ENCODE peak calls at places on chromosome 1, in ten cellular contexts. One of them, this sample, is unnamed. For H3K4me1, the result is how much of the 10 kb centered on the place peaks cover.

GRCh38 chr1:222814536-222815366 is at the start of gene DISP1:
- DNase-seq in left ventricle myocardium inferior: peak
- DNase-seq in PC-3: peak
- DNase-seq in IMR-90: peak
- DNase-seq in tibial nerve: peak
- DNase-seq in right atrium auricular region: peak
- DNase-seq in uterus: peak
- DNase-seq in transverse colon: peak
- DNase-seq in pancreas: peak
- DNase-seq in colonic mucosa: peak
- DNase-seq in this sample: peak

GRCh38 chr1:25873120-25873519 is 2.4 kb downstream of the PAQR7 start:
- DNase-seq in left ventricle myocardium inferior: no peak
- DNase-seq in PC-3: no peak
- DNase-seq in IMR-90: no peak
- DNase-seq in tibial nerve: no peak
- DNase-seq in right atrium auricular region: no peak
- DNase-seq in uterus: no peak
- DNase-seq in transverse colon: peak
- DNase-seq in pancreas: no peak
- DNase-seq in colonic mucosa: no peak
- DNase-seq in this sample: peak

GRCh38 chr1:205787287-205787916 is 12.1 kb upstream of the RAB29 start:
- DNase-seq in left ventricle myocardium inferior: no peak
- DNase-seq in PC-3: no peak
- DNase-seq in IMR-90: no peak
- DNase-seq in tibial nerve: no peak
- DNase-seq in right atrium auricular region: no peak
- DNase-seq in uterus: no peak
- DNase-seq in transverse colon: no peak
- DNase-seq in pancreas: no peak
- DNase-seq in colonic mucosa: no peak
- DNase-seq in this sample: no peak

GRCh38 chr1:16391408-16391807 is 24.4 kb downstream of the SZRD1 start:
- DNase-seq in left ventricle myocardium inferior: no peak
- DNase-seq in PC-3: no peak
- DNase-seq in IMR-90: no peak
- DNase-seq in tibial nerve: no peak
- DNase-seq in right atrium auricular region: no peak
- DNase-seq in uterus: no peak
- DNase-seq in transverse colon: no peak
- DNase-seq in pancreas: no peak
- DNase-seq in colonic mucosa: no peak
- DNase-seq in this sample: no peak

GRCh38 chr1:197429372-197429771 is 161.3 kb downstream of the CRB1 start:
- DNase-seq in left ventricle myocardium inferior: no peak
- DNase-seq in PC-3: no peak
- DNase-seq in IMR-90: no peak
- DNase-seq in tibial nerve: no peak
- DNase-seq in right atrium auricular region: no peak
- DNase-seq in uterus: no peak
- DNase-seq in transverse colon: no peak
- DNase-seq in pancreas: no peak
- DNase-seq in colonic mucosa: no peak
- DNase-seq in this sample: no peak

GRCh38 chr1:41650176-41650519 is 165.7 kb upstream of the EDN2 start:
- DNase-seq in left ventricle myocardium inferior: no peak
- DNase-seq in PC-3: no peak
- DNase-seq in IMR-90: no peak
- DNase-seq in tibial nerve: no peak
- DNase-seq in right atrium auricular region: peak
- DNase-seq in uterus: no peak
- DNase-seq in transverse colon: no peak
- DNase-seq in pancreas: no peak
- DNase-seq in colonic mucosa: no peak
- DNase-seq in this sample: no peak

GRCh38 chr1:67771152-67771551 is 62.1 kb downstream of the GNG12 start:
- DNase-seq in left ventricle myocardium inferior: no peak
- DNase-seq in PC-3: peak
- DNase-seq in IMR-90: peak
- DNase-seq in tibial nerve: no peak
- DNase-seq in right atrium auricular region: no peak
- DNase-seq in uterus: no peak
- DNase-seq in transverse colon: no peak
- DNase-seq in pancreas: peak
- DNase-seq in colonic mucosa: no peak
- DNase-seq in this sample: no peak

GRCh38 chr1:88608139-88608943 is 75.7 kb upstream of the PKN2 start:
- DNase-seq in left ventricle myocardium inferior: no peak
- DNase-seq in PC-3: peak
- DNase-seq in IMR-90: peak
- DNase-seq in tibial nerve: no peak
- DNase-seq in right atrium auricular region: no peak
- DNase-seq in uterus: no peak
- DNase-seq in transverse colon: no peak
- DNase-seq in pancreas: no peak
- DNase-seq in colonic mucosa: no peak
- DNase-seq in this sample: no peak

GRCh38 chr1:108643492-108644333 is 17.2 kb downstream of the HENMT1 start:
- DNase-seq in left ventricle myocardium inferior: no peak
- DNase-seq in PC-3: peak
- DNase-seq in IMR-90: peak
- DNase-seq in tibial nerve: peak
- DNase-seq in right atrium auricular region: no peak
- DNase-seq in uterus: no peak
- DNase-seq in transverse colon: peak
- DNase-seq in pancreas: no peak
- DNase-seq in colonic mucosa: peak
- DNase-seq in this sample: peak

GRCh38 chr1:108645479-108646184 is 15.3 kb downstream of the HENMT1 start:
- DNase-seq in left ventricle myocardium inferior: no peak
- DNase-seq in PC-3: no peak
- DNase-seq in IMR-90: no peak
- DNase-seq in tibial nerve: no peak
- DNase-seq in right atrium auricular region: no peak
- DNase-seq in uterus: no peak
- DNase-seq in transverse colon: no peak
- DNase-seq in pancreas: no peak
- DNase-seq in colonic mucosa: no peak
- DNase-seq in this sample: no peak

GRCh38 chr1:108646265-108646660 is 14.6 kb downstream of the HENMT1 start:
- DNase-seq in left ventricle myocardium inferior: no peak
- DNase-seq in PC-3: no peak
- DNase-seq in IMR-90: no peak
- DNase-seq in tibial nerve: no peak
- DNase-seq in right atrium auricular region: no peak
- DNase-seq in uterus: no peak
- DNase-seq in transverse colon: no peak
- DNase-seq in pancreas: no peak
- DNase-seq in colonic mucosa: no peak
- DNase-seq in this sample: no peak

GRCh38 chr1:108646661-108647269 is 14.1 kb downstream of the HENMT1 start:
- DNase-seq in left ventricle myocardium inferior: peak
- DNase-seq in PC-3: peak
- DNase-seq in IMR-90: peak
- DNase-seq in tibial nerve: peak
- DNase-seq in right atrium auricular region: peak
- DNase-seq in uterus: no peak
- DNase-seq in transverse colon: peak
- DNase-seq in pancreas: no peak
- DNase-seq in colonic mucosa: peak
- DNase-seq in this sample: peak

GRCh38 chr1:108644984-108645383 is 15.9 kb downstream of the HENMT1 start:
- DNase-seq in left ventricle myocardium inferior: no peak
- DNase-seq in PC-3: no peak
- DNase-seq in IMR-90: no peak
- DNase-seq in tibial nerve: no peak
- DNase-seq in right atrium auricular region: no peak
- DNase-seq in uterus: no peak
- DNase-seq in transverse colon: peak
- DNase-seq in pancreas: no peak
- DNase-seq in colonic mucosa: peak
- DNase-seq in this sample: no peak
- H3K4me3 ChIP-seq in left ventricle myocardium inferior: no peak
- H3K4me3 ChIP-seq in PC-3: no peak
- H3K4me3 ChIP-seq in IMR-90: no peak
- H3K4me3 ChIP-seq in tibial nerve: no peak
- H3K4me3 ChIP-seq in right atrium auricular region: no peak
- H3K4me3 ChIP-seq in uterus: no peak
- H3K4me3 ChIP-seq in transverse colon: no peak
- H3K4me3 ChIP-seq in pancreas: no peak
- H3K4me3 ChIP-seq in colonic mucosa: no peak
- H3K4me3 ChIP-seq in this sample: no peak

DNA sequence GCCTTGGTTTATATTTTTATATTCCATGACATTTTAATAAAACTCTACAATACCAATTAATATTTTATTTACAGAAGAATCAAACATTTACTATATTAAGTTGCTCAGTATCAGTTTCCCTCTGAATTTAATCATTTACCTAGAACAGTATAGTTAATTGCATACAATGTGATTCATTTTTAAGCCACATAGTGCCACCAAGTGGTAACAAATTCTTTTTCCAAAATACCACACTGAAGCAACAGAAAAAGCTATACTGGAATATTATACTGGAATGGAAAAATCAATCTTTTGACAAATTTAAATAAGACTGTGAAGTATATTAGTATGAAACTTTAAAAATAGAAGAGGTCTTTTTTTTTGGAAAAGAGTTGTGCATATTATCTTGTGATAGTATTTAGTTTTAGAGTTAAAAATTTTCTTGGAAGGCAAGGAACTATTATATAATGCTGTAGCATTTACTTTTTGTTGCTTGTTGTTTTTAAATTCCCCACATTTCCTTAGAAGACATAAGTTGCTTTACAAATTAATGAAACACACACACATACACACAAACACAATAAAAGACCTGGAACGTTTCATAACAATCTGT is 57.3 kb downstream of the ZNF644 start:
- DNase-seq in left ventricle myocardium inferior: no peak
- DNase-seq in PC-3: peak
- DNase-seq in IMR-90: peak
- DNase-seq in tibial nerve: no peak
- DNase-seq in right atrium auricular region: no peak
- DNase-seq in uterus: no peak
- DNase-seq in transverse colon: no peak
- DNase-seq in pancreas: no peak
- DNase-seq in colonic mucosa: no peak
- DNase-seq in this sample: no peak
- TF ChIP-seq CTCF in left ventricle myocardium inferior: peak
- TF ChIP-seq CTCF in PC-3: peak
- TF ChIP-seq CTCF in IMR-90: peak
- TF ChIP-seq CTCF in tibial nerve: no peak
- TF ChIP-seq CTCF in right atrium auricular region: peak
- TF ChIP-seq CTCF in uterus: no peak
- TF ChIP-seq CTCF in transverse colon: peak
- TF ChIP-seq CTCF in pancreas: no peak
- TF ChIP-seq CTCF in colonic mucosa: no peak
- TF ChIP-seq CTCF in this sample: no peak

GRCh38 chr1:1779691-1780597 is 1.7 kb upstream of the NADK start:
- DNase-seq in left ventricle myocardium inferior: peak
- DNase-seq in PC-3: no peak
- DNase-seq in IMR-90: peak
- DNase-seq in tibial nerve: peak
- DNase-seq in right atrium auricular region: peak
- DNase-seq in uterus: no peak
- DNase-seq in transverse colon: peak
- DNase-seq in pancreas: no peak
- DNase-seq in colonic mucosa: peak
- DNase-seq in this sample: peak

GRCh38 chr1:1778827-1779675 is 781 bp upstream of the NADK start:
- DNase-seq in left ventricle myocardium inferior: peak
- DNase-seq in PC-3: peak
- DNase-seq in IMR-90: no peak
- DNase-seq in tibial nerve: peak
- DNase-seq in right atrium auricular region: peak
- DNase-seq in uterus: peak
- DNase-seq in transverse colon: peak
- DNase-seq in pancreas: peak
- DNase-seq in colonic mucosa: peak
- DNase-seq in this sample: peak

GRCh38 chr1:1782399-1783221 is 4.3 kb upstream of the NADK start:
- DNase-seq in left ventricle myocardium inferior: peak
- DNase-seq in PC-3: peak
- DNase-seq in IMR-90: peak
- DNase-seq in tibial nerve: peak
- DNase-seq in right atrium auricular region: peak
- DNase-seq in uterus: peak
- DNase-seq in transverse colon: peak
- DNase-seq in pancreas: peak
- DNase-seq in colonic mucosa: peak
- DNase-seq in this sample: peak

GRCh38 chr1:1781526-1781903 is 3.2 kb upstream of the NADK start:
- DNase-seq in left ventricle myocardium inferior: no peak
- DNase-seq in PC-3: no peak
- DNase-seq in IMR-90: no peak
- DNase-seq in tibial nerve: no peak
- DNase-seq in right atrium auricular region: no peak
- DNase-seq in uterus: no peak
- DNase-seq in transverse colon: peak
- DNase-seq in pancreas: no peak
- DNase-seq in colonic mucosa: no peak
- DNase-seq in this sample: peak

DNA sequence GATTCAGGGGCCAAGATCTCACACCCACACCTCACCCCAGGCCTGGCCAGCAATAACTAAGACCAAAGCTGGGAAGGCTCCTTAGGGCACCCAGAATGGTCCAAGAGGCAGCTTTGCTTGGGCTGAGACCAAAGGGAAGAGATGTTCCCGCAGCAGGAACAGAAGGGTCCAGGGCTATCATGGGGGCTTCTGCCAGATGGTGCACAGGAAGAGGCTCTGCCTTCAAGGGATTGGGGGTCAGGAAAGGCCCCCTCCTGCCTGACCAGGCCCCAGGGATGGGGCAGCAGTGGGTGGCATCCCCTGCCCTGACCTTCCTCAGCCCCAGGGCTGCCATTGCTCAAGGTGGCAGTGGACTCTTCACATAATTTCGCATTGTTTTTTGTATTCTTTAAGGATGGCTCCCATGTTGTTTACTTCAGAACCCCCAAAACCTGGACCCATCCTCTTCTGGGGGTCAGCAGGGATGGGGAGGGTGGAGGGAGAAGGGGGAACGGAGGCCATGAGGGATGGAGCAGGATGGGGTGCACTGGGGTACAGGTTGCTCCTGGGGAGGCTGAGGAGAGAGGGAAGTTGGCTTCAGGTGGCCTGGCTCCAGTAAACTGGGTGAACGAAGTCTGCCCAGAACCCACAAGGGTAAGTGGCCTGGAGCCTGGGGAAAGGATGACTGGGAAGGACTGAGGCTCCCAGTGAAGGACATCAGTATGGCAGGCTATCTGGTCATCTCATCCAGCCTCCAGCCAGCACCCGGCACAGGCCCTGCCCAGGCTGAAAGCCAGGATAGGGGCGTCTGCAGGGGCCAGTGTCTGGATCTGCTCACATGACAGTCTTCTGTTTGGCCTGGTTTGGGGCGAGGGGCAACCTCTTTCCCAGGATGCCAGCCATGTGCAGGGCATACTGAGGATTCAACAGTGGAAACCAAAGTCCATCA is 2.6 kb upstream of the NADK start:
- DNase-seq in left ventricle myocardium inferior: no peak
- DNase-seq in PC-3: no peak
- DNase-seq in IMR-90: no peak
- DNase-seq in tibial nerve: no peak
- DNase-seq in right atrium auricular region: no peak
- DNase-seq in uterus: no peak
- DNase-seq in transverse colon: no peak
- DNase-seq in pancreas: no peak
- DNase-seq in colonic mucosa: no peak
- DNase-seq in this sample: no peak
- H3K4me1 ChIP-seq in left ventricle myocardium inferior: half or more
- H3K4me1 ChIP-seq in PC-3: under half
- H3K4me1 ChIP-seq in IMR-90: under half
- H3K4me1 ChIP-seq in tibial nerve: under half
- H3K4me1 ChIP-seq in right atrium auricular region: under half
- H3K4me1 ChIP-seq in uterus: under half
- H3K4me1 ChIP-seq in transverse colon: half or more
- H3K4me1 ChIP-seq in pancreas: half or more
- H3K4me1 ChIP-seq in colonic mucosa: under half
- H3K4me1 ChIP-seq in this sample: half or more

GRCh38 chr1:94540440-94541174 is 952 bp downstream of the F3 start:
- DNase-seq in left ventricle myocardium inferior: no peak
- DNase-seq in PC-3: no peak
- DNase-seq in IMR-90: no peak
- DNase-seq in tibial nerve: no peak
- DNase-seq in right atrium auricular region: no peak
- DNase-seq in uterus: no peak
- DNase-seq in transverse colon: no peak
- DNase-seq in pancreas: no peak
- DNase-seq in colonic mucosa: peak
- DNase-seq in this sample: no peak
- H3K4me3 ChIP-seq in left ventricle myocardium inferior: peak
- H3K4me3 ChIP-seq in PC-3: peak
- H3K4me3 ChIP-seq in IMR-90: peak
- H3K4me3 ChIP-seq in tibial nerve: peak
- H3K4me3 ChIP-seq in right atrium auricular region: peak
- H3K4me3 ChIP-seq in uterus: peak
- H3K4me3 ChIP-seq in transverse colon: peak
- H3K4me3 ChIP-seq in pancreas: peak
- H3K4me3 ChIP-seq in colonic mucosa: peak
- H3K4me3 ChIP-seq in this sample: peak

This sample was measured in testis.